ENCODE peak calls at places on chromosomes 11 and 22, in ten cellular contexts. One of them, this sample, is unnamed.

GRCh38 chr11:65650547-65651338 is 12.0 kb downstream of the RELA start:
- DNase-seq in suprapubic skin: no peak
- DNase-seq in SK-N-SH: no peak
- DNase-seq in upper lobe of left lung: no peak
- DNase-seq in HepG2: no peak
- DNase-seq in A549: no peak
- DNase-seq in transverse colon: no peak
- DNase-seq in stomach: peak; percentile 55
- DNase-seq in sigmoid colon: no peak
- DNase-seq in ovary: peak; percentile 51
- DNase-seq in this sample: no peak

GRCh38 chr11:73493838-73494598 is 103.9 kb downstream of the FAM168A start:
- DNase-seq in suprapubic skin: no peak
- DNase-seq in SK-N-SH: no peak
- DNase-seq in upper lobe of left lung: no peak
- DNase-seq in HepG2: peak; percentile 46
- DNase-seq in A549: no peak
- DNase-seq in transverse colon: no peak
- DNase-seq in stomach: no peak
- DNase-seq in sigmoid colon: no peak
- DNase-seq in ovary: no peak
- DNase-seq in this sample: no peak

GRCh38 chr11:104254347-104254746 is 90.4 kb upstream of the PDGFD start:
- DNase-seq in suprapubic skin: no peak
- DNase-seq in SK-N-SH: peak; percentile 7
- DNase-seq in upper lobe of left lung: peak; percentile 20
- DNase-seq in HepG2: peak; percentile 24
- DNase-seq in A549: no peak
- DNase-seq in transverse colon: no peak
- DNase-seq in stomach: peak; percentile 34
- DNase-seq in sigmoid colon: no peak
- DNase-seq in ovary: no peak
- DNase-seq in this sample: no peak

GRCh38 chr22:37884420-37884819 is 21.7 kb upstream of the MICALL1 start:
- DNase-seq in suprapubic skin: no peak
- DNase-seq in SK-N-SH: no peak
- DNase-seq in upper lobe of left lung: no peak
- DNase-seq in HepG2: no peak
- DNase-seq in A549: no peak
- DNase-seq in transverse colon: no peak
- DNase-seq in stomach: no peak
- DNase-seq in sigmoid colon: peak; percentile 76
- DNase-seq in ovary: no peak
- DNase-seq in this sample: no peak

GRCh38 chr22:36829370-36830002 is 12.7 kb upstream of the PVALB start:
- DNase-seq in suprapubic skin: no peak
- DNase-seq in SK-N-SH: no peak
- DNase-seq in upper lobe of left lung: peak; percentile 78
- DNase-seq in HepG2: no peak
- DNase-seq in A549: no peak
- DNase-seq in transverse colon: no peak
- DNase-seq in stomach: no peak
- DNase-seq in sigmoid colon: no peak
- DNase-seq in ovary: no peak
- DNase-seq in this sample: no peak

GRCh38 chr22:20436309-20437252 is 1.0 kb downstream of the SCARF2 start:
- DNase-seq in suprapubic skin: peak; percentile 72
- DNase-seq in SK-N-SH: peak; percentile 90
- DNase-seq in upper lobe of left lung: no peak
- DNase-seq in HepG2: no peak
- DNase-seq in A549: no peak
- DNase-seq in transverse colon: no peak
- DNase-seq in stomach: no peak
- DNase-seq in sigmoid colon: peak; percentile 73
- DNase-seq in ovary: peak; percentile 46
- DNase-seq in this sample: no peak

GRCh38 chr11:13073119-13073981 is 64.2 kb downstream of the RASSF10 start:
- DNase-seq in suprapubic skin: no peak
- DNase-seq in SK-N-SH: no peak
- DNase-seq in upper lobe of left lung: no peak
- DNase-seq in HepG2: peak; percentile 31
- DNase-seq in A549: peak; percentile 88
- DNase-seq in transverse colon: no peak
- DNase-seq in stomach: no peak
- DNase-seq in sigmoid colon: no peak
- DNase-seq in ovary: no peak
- DNase-seq in this sample: no peak

GRCh38 chr11:66956689-66957290 is 1.4 kb downstream of the PC start:
- DNase-seq in suprapubic skin: no peak
- DNase-seq in SK-N-SH: no peak
- DNase-seq in upper lobe of left lung: peak; percentile 41
- DNase-seq in HepG2: peak; percentile 65
- DNase-seq in A549: no peak
- DNase-seq in transverse colon: no peak
- DNase-seq in stomach: peak; percentile 27
- DNase-seq in sigmoid colon: peak; percentile 70
- DNase-seq in ovary: no peak
- DNase-seq in this sample: peak; percentile 44

GRCh38 chr11:103923473-103923931 is 112.9 kb upstream of the DDI1 start:
- DNase-seq in suprapubic skin: no peak
- DNase-seq in SK-N-SH: no peak
- DNase-seq in upper lobe of left lung: no peak
- DNase-seq in HepG2: peak; percentile 4
- DNase-seq in A549: peak; percentile 4
- DNase-seq in transverse colon: no peak
- DNase-seq in stomach: no peak
- DNase-seq in sigmoid colon: no peak
- DNase-seq in ovary: no peak
- DNase-seq in this sample: no peak

GRCh38 chr11:126405374-126405773 is 49.9 kb downstream of the ST3GAL4 start:
- DNase-seq in suprapubic skin: no peak
- DNase-seq in SK-N-SH: no peak
- DNase-seq in upper lobe of left lung: peak; percentile 73
- DNase-seq in HepG2: no peak
- DNase-seq in A549: no peak
- DNase-seq in transverse colon: peak; percentile 73
- DNase-seq in stomach: peak; percentile 49
- DNase-seq in sigmoid colon: no peak
- DNase-seq in ovary: no peak
- DNase-seq in this sample: no peak

GRCh38 chr11:70790671-70791300 is 392.5 kb downstream of the CTTN start:
- DNase-seq in suprapubic skin: no peak
- DNase-seq in SK-N-SH: no peak
- DNase-seq in upper lobe of left lung: no peak
- DNase-seq in HepG2: no peak
- DNase-seq in A549: no peak
- DNase-seq in transverse colon: no peak
- DNase-seq in stomach: no peak
- DNase-seq in sigmoid colon: no peak
- DNase-seq in ovary: no peak
- DNase-seq in this sample: no peak

GRCh38 chr11:123231777-123232176 is 36.7 kb upstream of the CLMP start:
- DNase-seq in suprapubic skin: no peak
- DNase-seq in SK-N-SH: no peak
- DNase-seq in upper lobe of left lung: no peak
- DNase-seq in HepG2: no peak
- DNase-seq in A549: no peak
- DNase-seq in transverse colon: no peak
- DNase-seq in stomach: no peak
- DNase-seq in sigmoid colon: no peak
- DNase-seq in ovary: no peak
- DNase-seq in this sample: no peak

GRCh38 chr11:112610494-112610893 is 349.8 kb upstream of the PLET1 start:
- DNase-seq in suprapubic skin: no peak
- DNase-seq in SK-N-SH: no peak
- DNase-seq in upper lobe of left lung: no peak
- DNase-seq in HepG2: no peak
- DNase-seq in A549: no peak
- DNase-seq in transverse colon: no peak
- DNase-seq in stomach: no peak
- DNase-seq in sigmoid colon: no peak
- DNase-seq in ovary: no peak
- DNase-seq in this sample: no peak

GRCh38 chr11:46729110-46730027 is 10.4 kb downstream of the F2 start:
- DNase-seq in suprapubic skin: no peak
- DNase-seq in SK-N-SH: no peak
- DNase-seq in upper lobe of left lung: no peak
- DNase-seq in HepG2: no peak
- DNase-seq in A549: no peak
- DNase-seq in transverse colon: no peak
- DNase-seq in stomach: no peak
- DNase-seq in sigmoid colon: no peak
- DNase-seq in ovary: no peak
- DNase-seq in this sample: no peak

GRCh38 chr11:46726206-46726862 is 7.3 kb downstream of the F2 start:
- DNase-seq in suprapubic skin: no peak
- DNase-seq in SK-N-SH: no peak
- DNase-seq in upper lobe of left lung: no peak
- DNase-seq in HepG2: no peak
- DNase-seq in A549: no peak
- DNase-seq in transverse colon: no peak
- DNase-seq in stomach: no peak
- DNase-seq in sigmoid colon: no peak
- DNase-seq in ovary: no peak
- DNase-seq in this sample: no peak

GRCh38 chr11:46727952-46728658 is 9.1 kb downstream of the F2 start:
- DNase-seq in suprapubic skin: no peak
- DNase-seq in SK-N-SH: no peak
- DNase-seq in upper lobe of left lung: no peak
- DNase-seq in HepG2: no peak
- DNase-seq in A549: no peak
- DNase-seq in transverse colon: no peak
- DNase-seq in stomach: no peak
- DNase-seq in sigmoid colon: no peak
- DNase-seq in ovary: no peak
- DNase-seq in this sample: no peak

GRCh38 chr11:46731545-46731944 is 12.5 kb downstream of the F2 start:
- DNase-seq in suprapubic skin: no peak
- DNase-seq in SK-N-SH: no peak
- DNase-seq in upper lobe of left lung: peak; percentile 2
- DNase-seq in HepG2: no peak
- DNase-seq in A549: no peak
- DNase-seq in transverse colon: no peak
- DNase-seq in stomach: no peak
- DNase-seq in sigmoid colon: no peak
- DNase-seq in ovary: no peak
- DNase-seq in this sample: no peak

DNA sequence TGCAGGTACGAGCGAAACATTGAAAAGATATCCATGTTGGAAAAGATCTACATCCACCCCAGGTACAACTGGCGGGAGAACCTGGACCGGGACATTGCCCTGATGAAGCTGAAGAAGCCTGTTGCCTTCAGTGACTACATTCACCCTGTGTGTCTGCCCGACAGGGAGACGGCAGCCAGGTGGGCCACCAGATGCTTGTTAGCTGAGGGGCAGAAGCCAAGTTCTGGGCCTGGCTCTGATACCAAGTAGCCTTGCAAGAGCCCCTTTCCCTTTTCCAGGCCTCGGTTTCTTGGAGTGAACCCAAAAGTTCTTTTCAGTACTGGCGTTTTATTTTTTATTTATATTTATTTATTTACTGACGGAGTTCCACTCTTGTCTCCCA is 9.6 kb downstream of the F2 start:
- DNase-seq in suprapubic skin: no peak
- DNase-seq in SK-N-SH: no peak
- DNase-seq in upper lobe of left lung: no peak
- DNase-seq in HepG2: no peak
- DNase-seq in A549: no peak
- DNase-seq in transverse colon: no peak
- DNase-seq in stomach: no peak
- DNase-seq in sigmoid colon: no peak
- DNase-seq in ovary: no peak
- DNase-seq in this sample: no peak
- TF ChIP-seq EP300 in suprapubic skin: no peak
- TF ChIP-seq EP300 in SK-N-SH: no peak
- TF ChIP-seq EP300 in upper lobe of left lung: no peak
- TF ChIP-seq EP300 in HepG2: no peak
- TF ChIP-seq EP300 in A549: no peak
- TF ChIP-seq EP300 in transverse colon: no peak
- TF ChIP-seq EP300 in stomach: no peak
- TF ChIP-seq EP300 in sigmoid colon: no peak
- TF ChIP-seq EP300 in ovary: no peak
- TF ChIP-seq EP300 in this sample: no peak

GRCh38 chr11:36945384-36945783 is 347.3 kb upstream of the RAG2 start:
- DNase-seq in suprapubic skin: no peak
- DNase-seq in SK-N-SH: peak; percentile 19
- DNase-seq in upper lobe of left lung: no peak
- DNase-seq in HepG2: no peak
- DNase-seq in A549: no peak
- DNase-seq in transverse colon: no peak
- DNase-seq in stomach: no peak
- DNase-seq in sigmoid colon: no peak
- DNase-seq in ovary: no peak
- DNase-seq in this sample: no peak
- TF ChIP-seq EP300 in suprapubic skin: no peak
- TF ChIP-seq EP300 in SK-N-SH: no peak
- TF ChIP-seq EP300 in upper lobe of left lung: no peak
- TF ChIP-seq EP300 in HepG2: no peak
- TF ChIP-seq EP300 in A549: no peak
- TF ChIP-seq EP300 in transverse colon: no peak
- TF ChIP-seq EP300 in stomach: no peak
- TF ChIP-seq EP300 in sigmoid colon: no peak
- TF ChIP-seq EP300 in ovary: no peak
- TF ChIP-seq EP300 in this sample: no peak

GRCh38 chr11:72352859-72353551 is 81.3 kb downstream of the CLPB start:
- DNase-seq in suprapubic skin: no peak
- DNase-seq in SK-N-SH: peak; percentile 51
- DNase-seq in upper lobe of left lung: no peak
- DNase-seq in HepG2: no peak
- DNase-seq in A549: no peak
- DNase-seq in transverse colon: no peak
- DNase-seq in stomach: no peak
- DNase-seq in sigmoid colon: no peak
- DNase-seq in ovary: no peak
- DNase-seq in this sample: no peak
- TF ChIP-seq EP300 in suprapubic skin: no peak
- TF ChIP-seq EP300 in SK-N-SH: peak; percentile 86
- TF ChIP-seq EP300 in upper lobe of left lung: no peak
- TF ChIP-seq EP300 in HepG2: no peak
- TF ChIP-seq EP300 in A549: no peak
- TF ChIP-seq EP300 in transverse colon: no peak
- TF ChIP-seq EP300 in stomach: no peak
- TF ChIP-seq EP300 in sigmoid colon: no peak
- TF ChIP-seq EP300 in ovary: no peak
- TF ChIP-seq EP300 in this sample: no peak

DNA sequence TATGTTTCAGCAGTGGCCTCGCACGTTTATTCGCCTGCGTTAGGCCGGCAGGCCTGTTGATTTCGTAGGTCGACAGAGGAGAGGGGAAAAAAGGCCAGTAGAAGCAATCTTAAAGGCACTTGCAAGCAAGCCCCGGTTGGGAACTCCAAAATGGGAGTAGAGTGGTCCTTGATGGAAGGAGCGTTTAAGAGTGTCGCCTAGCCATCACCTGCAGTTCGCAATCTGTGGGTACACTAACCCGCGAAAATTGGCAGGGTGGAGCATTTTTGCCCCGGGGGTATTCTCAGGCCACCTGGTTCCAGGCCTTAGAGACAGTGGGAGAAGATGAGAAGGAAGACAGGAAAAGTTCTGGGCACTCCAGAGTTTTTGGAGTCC is 1.1 kb downstream of the EWSR1 start:
- DNase-seq in suprapubic skin: no peak
- DNase-seq in SK-N-SH: no peak
- DNase-seq in upper lobe of left lung: no peak
- DNase-seq in HepG2: no peak
- DNase-seq in A549: no peak
- DNase-seq in transverse colon: no peak
- DNase-seq in stomach: no peak
- DNase-seq in sigmoid colon: no peak
- DNase-seq in ovary: no peak
- DNase-seq in this sample: no peak
- TF ChIP-seq EP300 in suprapubic skin: no peak
- TF ChIP-seq EP300 in SK-N-SH: no peak
- TF ChIP-seq EP300 in upper lobe of left lung: no peak
- TF ChIP-seq EP300 in HepG2: no peak
- TF ChIP-seq EP300 in A549: no peak
- TF ChIP-seq EP300 in transverse colon: no peak
- TF ChIP-seq EP300 in stomach: no peak
- TF ChIP-seq EP300 in sigmoid colon: no peak
- TF ChIP-seq EP300 in ovary: no peak
- TF ChIP-seq EP300 in this sample: no peak

This sample was measured in tibial nerve.